ENCODE peak calls at places on chromosomes 4 and X, in four cellular contexts. P is tibial nerve, G is ureter, R is iris pigment epithelial cell. Z is an unnamed sample.

GRCh38 chr4:102139132-102139573 is 206.1 kb downstream of the SLC39A8 start:
- DNase-seq in P (no peak), R (peak), G (no peak), Z (no peak)

GRCh38 chr4:100311181-100311580 is 120.9 kb upstream of the DDIT4L start:
- DNase-seq in P (no peak), G (no peak), R (peak), Z (no peak)

GRCh38 chrX:49263631-49264030 is 879 bp downstream of the FOXP3 start:
- DNase-seq in P (no peak), R (no peak), G (no peak), Z (no peak)

GRCh38 chr4:160375746-160376452 is 1273.0 kb downstream of the RAPGEF2 start:
- DNase-seq in G (no peak), P (no peak), R (no peak), Z (no peak)

GRCh38 chrX:131564553-131565229 is 20.8 kb downstream of the OR13H1 start:
- DNase-seq in R (no peak), G (no peak), P (no peak), Z (no peak)

GRCh38 chrX:8730812-8731578 is 942 bp downstream of the ANOS1 start:
- DNase-seq in P (no peak), G (no peak), R (no peak), Z (no peak)

GRCh38 chr4:6565691-6566431 is 9.1 kb upstream of the MAN2B2 start:
- DNase-seq in P (no peak), G (no peak), R (no peak), Z (no peak)

GRCh38 chrX:115561605-115562491 is 874 bp downstream of the PLS3 start:
- DNase-seq in R (peak), G (peak), P (peak), Z (no peak)

GRCh38 chr4:169859366-169860216 is 101.8 kb upstream of the HPF1 start:
- DNase-seq in G (no peak), P (no peak), R (no peak), Z (no peak)